ENCODE peak calls at places on chromosomes 11 and 22, in six cellular contexts. One of them, this sample, is unnamed.

GRCh38 chr22:19795617-19796008 is 35.0 kb downstream of the TBX1 start:
- DNase-seq in activated CD4-positive, alpha-beta T cell treated with anti-CD3 and anti-CD28 coated beads for 48 hours: no peak
- DNase-seq in IMR-90: peak; percentile 34
- DNase-seq in epithelial cell of esophagus: no peak
- DNase-seq in upper lobe of right lung: no peak
- DNase-seq in stimulated activated CD4-positive, alpha-beta T cell treated with anti-CD3 and anti-CD28 coated beads, TNF-alpha, amount 100 ng/mL, for 48 hours: no peak
- DNase-seq in this sample: no peak

GRCh38 chr22:27474112-27474571 is 327.4 kb downstream of the MN1 start:
- DNase-seq in stimulated activated CD4-positive, alpha-beta T cell treated with anti-CD3 and anti-CD28 coated beads, TNF-alpha, amount 100 ng/mL, for 48 hours: no peak
- DNase-seq in upper lobe of right lung: no peak
- DNase-seq in activated CD4-positive, alpha-beta T cell treated with anti-CD3 and anti-CD28 coated beads for 48 hours: no peak
- DNase-seq in epithelial cell of esophagus: peak; percentile 99
- DNase-seq in IMR-90: no peak
- DNase-seq in this sample: no peak

GRCh38 chr11:66855574-66856495 is 1.0 kb upstream of the LRFN4 start:
- DNase-seq in upper lobe of right lung: peak; percentile 98
- DNase-seq in stimulated activated CD4-positive, alpha-beta T cell treated with anti-CD3 and anti-CD28 coated beads, TNF-alpha, amount 100 ng/mL, for 48 hours: peak; percentile 76
- DNase-seq in epithelial cell of esophagus: peak; percentile 66
- DNase-seq in IMR-90: peak; percentile 84
- DNase-seq in activated CD4-positive, alpha-beta T cell treated with anti-CD3 and anti-CD28 coated beads for 48 hours: peak; percentile 89
- DNase-seq in this sample: peak; percentile 85

GRCh38 chr11:19259487-19260345 is 19.0 kb upstream of the E2F8 start:
- DNase-seq in upper lobe of right lung: peak; percentile 84
- DNase-seq in epithelial cell of esophagus: peak; percentile 70
- DNase-seq in stimulated activated CD4-positive, alpha-beta T cell treated with anti-CD3 and anti-CD28 coated beads, TNF-alpha, amount 100 ng/mL, for 48 hours: peak; percentile 47
- DNase-seq in activated CD4-positive, alpha-beta T cell treated with anti-CD3 and anti-CD28 coated beads for 48 hours: peak; percentile 81
- DNase-seq in IMR-90: peak; percentile 54
- DNase-seq in this sample: peak; percentile 73

GRCh38 chr22:27329471-27329870 is 472.1 kb downstream of the MN1 start:
- DNase-seq in activated CD4-positive, alpha-beta T cell treated with anti-CD3 and anti-CD28 coated beads for 48 hours: no peak
- DNase-seq in epithelial cell of esophagus: no peak
- DNase-seq in IMR-90: no peak
- DNase-seq in upper lobe of right lung: no peak
- DNase-seq in stimulated activated CD4-positive, alpha-beta T cell treated with anti-CD3 and anti-CD28 coated beads, TNF-alpha, amount 100 ng/mL, for 48 hours: no peak
- DNase-seq in this sample: no peak

GRCh38 chr11:66607126-66607834 is 9.2 kb upstream of the RBM14 start:
- DNase-seq in upper lobe of right lung: no peak
- DNase-seq in IMR-90: peak; percentile 48
- DNase-seq in epithelial cell of esophagus: peak; percentile 56
- DNase-seq in stimulated activated CD4-positive, alpha-beta T cell treated with anti-CD3 and anti-CD28 coated beads, TNF-alpha, amount 100 ng/mL, for 48 hours: no peak
- DNase-seq in activated CD4-positive, alpha-beta T cell treated with anti-CD3 and anti-CD28 coated beads for 48 hours: no peak
- DNase-seq in this sample: no peak

GRCh38 chr11:76759517-76759916 is 23.6 kb upstream of the TSKU start:
- DNase-seq in activated CD4-positive, alpha-beta T cell treated with anti-CD3 and anti-CD28 coated beads for 48 hours: no peak
- DNase-seq in IMR-90: no peak
- DNase-seq in stimulated activated CD4-positive, alpha-beta T cell treated with anti-CD3 and anti-CD28 coated beads, TNF-alpha, amount 100 ng/mL, for 48 hours: no peak
- DNase-seq in upper lobe of right lung: no peak
- DNase-seq in epithelial cell of esophagus: no peak
- DNase-seq in this sample: no peak

GRCh38 chr11:11505190-11505589 is 116.6 kb downstream of the GALNT18 start:
- DNase-seq in IMR-90: peak; percentile 33
- DNase-seq in activated CD4-positive, alpha-beta T cell treated with anti-CD3 and anti-CD28 coated beads for 48 hours: no peak
- DNase-seq in stimulated activated CD4-positive, alpha-beta T cell treated with anti-CD3 and anti-CD28 coated beads, TNF-alpha, amount 100 ng/mL, for 48 hours: no peak
- DNase-seq in epithelial cell of esophagus: no peak
- DNase-seq in upper lobe of right lung: no peak
- DNase-seq in this sample: no peak

GRCh38 chr11:61510980-61511373 is 2.4 kb downstream of the LRRC10B start:
- DNase-seq in stimulated activated CD4-positive, alpha-beta T cell treated with anti-CD3 and anti-CD28 coated beads, TNF-alpha, amount 100 ng/mL, for 48 hours: no peak
- DNase-seq in upper lobe of right lung: no peak
- DNase-seq in activated CD4-positive, alpha-beta T cell treated with anti-CD3 and anti-CD28 coated beads for 48 hours: no peak
- DNase-seq in epithelial cell of esophagus: no peak
- DNase-seq in IMR-90: no peak
- DNase-seq in this sample: no peak

GRCh38 chr11:63445720-63446119 is 45.2 kb downstream of the PLAAT5 start:
- DNase-seq in IMR-90: peak; percentile 42
- DNase-seq in upper lobe of right lung: no peak
- DNase-seq in activated CD4-positive, alpha-beta T cell treated with anti-CD3 and anti-CD28 coated beads for 48 hours: peak; percentile 39
- DNase-seq in stimulated activated CD4-positive, alpha-beta T cell treated with anti-CD3 and anti-CD28 coated beads, TNF-alpha, amount 100 ng/mL, for 48 hours: no peak
- DNase-seq in epithelial cell of esophagus: peak; percentile 69
- DNase-seq in this sample: no peak

GRCh38 chr11:55942785-55943392 is 6.7 kb upstream of the OR5I1 start:
- DNase-seq in epithelial cell of esophagus: peak; percentile 57
- DNase-seq in upper lobe of right lung: no peak
- DNase-seq in stimulated activated CD4-positive, alpha-beta T cell treated with anti-CD3 and anti-CD28 coated beads, TNF-alpha, amount 100 ng/mL, for 48 hours: no peak
- DNase-seq in IMR-90: peak; percentile 7
- DNase-seq in activated CD4-positive, alpha-beta T cell treated with anti-CD3 and anti-CD28 coated beads for 48 hours: no peak
- DNase-seq in this sample: peak; percentile 10

GRCh38 chr11:120089036-120090001 is 48.6 kb downstream of the TRIM29 start:
- DNase-seq in upper lobe of right lung: peak; percentile 17
- DNase-seq in epithelial cell of esophagus: no peak
- DNase-seq in activated CD4-positive, alpha-beta T cell treated with anti-CD3 and anti-CD28 coated beads for 48 hours: no peak
- DNase-seq in stimulated activated CD4-positive, alpha-beta T cell treated with anti-CD3 and anti-CD28 coated beads, TNF-alpha, amount 100 ng/mL, for 48 hours: no peak
- DNase-seq in IMR-90: no peak
- DNase-seq in this sample: no peak

GRCh38 chr22:46754110-46754799 is 8.2 kb upstream of the TBC1D22A start:
- DNase-seq in upper lobe of right lung: peak; percentile 91
- DNase-seq in stimulated activated CD4-positive, alpha-beta T cell treated with anti-CD3 and anti-CD28 coated beads, TNF-alpha, amount 100 ng/mL, for 48 hours: no peak
- DNase-seq in activated CD4-positive, alpha-beta T cell treated with anti-CD3 and anti-CD28 coated beads for 48 hours: peak; percentile 55
- DNase-seq in IMR-90: peak; percentile 99
- DNase-seq in epithelial cell of esophagus: peak; percentile 97
- DNase-seq in this sample: peak; percentile 99

GRCh38 chr22:39962071-39962470 is 1.9 kb downstream of the TMA7B start:
- DNase-seq in epithelial cell of esophagus: no peak
- DNase-seq in stimulated activated CD4-positive, alpha-beta T cell treated with anti-CD3 and anti-CD28 coated beads, TNF-alpha, amount 100 ng/mL, for 48 hours: no peak
- DNase-seq in activated CD4-positive, alpha-beta T cell treated with anti-CD3 and anti-CD28 coated beads for 48 hours: no peak
- DNase-seq in IMR-90: no peak
- DNase-seq in upper lobe of right lung: no peak
- DNase-seq in this sample: no peak

GRCh38 chr22:47107431-47107830 is 345.0 kb downstream of the TBC1D22A start:
- DNase-seq in activated CD4-positive, alpha-beta T cell treated with anti-CD3 and anti-CD28 coated beads for 48 hours: no peak
- DNase-seq in stimulated activated CD4-positive, alpha-beta T cell treated with anti-CD3 and anti-CD28 coated beads, TNF-alpha, amount 100 ng/mL, for 48 hours: no peak
- DNase-seq in upper lobe of right lung: no peak
- DNase-seq in IMR-90: peak; percentile 88
- DNase-seq in epithelial cell of esophagus: peak; percentile 83
- DNase-seq in this sample: peak; percentile 34

GRCh38 chr22:45285431-45286058 is 796 bp downstream of the UPK3A start:
- DNase-seq in IMR-90: no peak
- DNase-seq in upper lobe of right lung: no peak
- DNase-seq in stimulated activated CD4-positive, alpha-beta T cell treated with anti-CD3 and anti-CD28 coated beads, TNF-alpha, amount 100 ng/mL, for 48 hours: no peak
- DNase-seq in activated CD4-positive, alpha-beta T cell treated with anti-CD3 and anti-CD28 coated beads for 48 hours: no peak
- DNase-seq in epithelial cell of esophagus: no peak
- DNase-seq in this sample: no peak

GRCh38 chr11:35418282-35418846 is 994 bp downstream of the SLC1A2 start:
- DNase-seq in epithelial cell of esophagus: peak; percentile 13
- DNase-seq in IMR-90: no peak
- DNase-seq in upper lobe of right lung: peak; percentile 65
- DNase-seq in stimulated activated CD4-positive, alpha-beta T cell treated with anti-CD3 and anti-CD28 coated beads, TNF-alpha, amount 100 ng/mL, for 48 hours: no peak
- DNase-seq in activated CD4-positive, alpha-beta T cell treated with anti-CD3 and anti-CD28 coated beads for 48 hours: peak; percentile 23
- DNase-seq in this sample: no peak

GRCh38 chr11:73570415-73571114 is 27.3 kb downstream of the FAM168A start:
- DNase-seq in IMR-90: peak; percentile 72
- DNase-seq in upper lobe of right lung: no peak
- DNase-seq in epithelial cell of esophagus: peak; percentile 99
- DNase-seq in activated CD4-positive, alpha-beta T cell treated with anti-CD3 and anti-CD28 coated beads for 48 hours: no peak
- DNase-seq in stimulated activated CD4-positive, alpha-beta T cell treated with anti-CD3 and anti-CD28 coated beads, TNF-alpha, amount 100 ng/mL, for 48 hours: no peak
- DNase-seq in this sample: peak; percentile 17

GRCh38 chr22:29146771-29147170 is 58.9 kb upstream of the EMID1 start:
- DNase-seq in upper lobe of right lung: peak; percentile 41
- DNase-seq in epithelial cell of esophagus: no peak
- DNase-seq in IMR-90: no peak
- DNase-seq in activated CD4-positive, alpha-beta T cell treated with anti-CD3 and anti-CD28 coated beads for 48 hours: no peak
- DNase-seq in stimulated activated CD4-positive, alpha-beta T cell treated with anti-CD3 and anti-CD28 coated beads, TNF-alpha, amount 100 ng/mL, for 48 hours: no peak
- DNase-seq in this sample: no peak

GRCh38 chr22:22371031-22371541 is 126.5 kb downstream of the VPREB1 start:
- DNase-seq in epithelial cell of esophagus: no peak
- DNase-seq in upper lobe of right lung: no peak
- DNase-seq in IMR-90: no peak
- DNase-seq in stimulated activated CD4-positive, alpha-beta T cell treated with anti-CD3 and anti-CD28 coated beads, TNF-alpha, amount 100 ng/mL, for 48 hours: no peak
- DNase-seq in activated CD4-positive, alpha-beta T cell treated with anti-CD3 and anti-CD28 coated beads for 48 hours: no peak
- DNase-seq in this sample: no peak

GRCh38 chr22:17120711-17121234 is 387 bp downstream of the TMEM121B start:
- DNase-seq in IMR-90: no peak
- DNase-seq in upper lobe of right lung: no peak
- DNase-seq in stimulated activated CD4-positive, alpha-beta T cell treated with anti-CD3 and anti-CD28 coated beads, TNF-alpha, amount 100 ng/mL, for 48 hours: no peak
- DNase-seq in activated CD4-positive, alpha-beta T cell treated with anti-CD3 and anti-CD28 coated beads for 48 hours: peak; percentile 32
- DNase-seq in epithelial cell of esophagus: peak; percentile 13
- DNase-seq in this sample: no peak

GRCh38 chr11:83502041-83502440 is 215.9 kb upstream of the CCDC90B start:
- DNase-seq in IMR-90: no peak
- DNase-seq in upper lobe of right lung: no peak
- DNase-seq in epithelial cell of esophagus: peak; percentile 42
- DNase-seq in stimulated activated CD4-positive, alpha-beta T cell treated with anti-CD3 and anti-CD28 coated beads, TNF-alpha, amount 100 ng/mL, for 48 hours: no peak
- DNase-seq in activated CD4-positive, alpha-beta T cell treated with anti-CD3 and anti-CD28 coated beads for 48 hours: no peak
- DNase-seq in this sample: no peak

GRCh38 chr11:110763249-110764011 is 51.2 kb upstream of the ARHGAP20 start:
- DNase-seq in stimulated activated CD4-positive, alpha-beta T cell treated with anti-CD3 and anti-CD28 coated beads, TNF-alpha, amount 100 ng/mL, for 48 hours: no peak
- DNase-seq in epithelial cell of esophagus: no peak
- DNase-seq in upper lobe of right lung: no peak
- DNase-seq in activated CD4-positive, alpha-beta T cell treated with anti-CD3 and anti-CD28 coated beads for 48 hours: no peak
- DNase-seq in IMR-90: peak; percentile 80
- DNase-seq in this sample: peak; percentile 72

GRCh38 chr11:17762309-17762974 is 27.9 kb downstream of the KCNC1 start:
- DNase-seq in epithelial cell of esophagus: peak; percentile 28
- DNase-seq in upper lobe of right lung: no peak
- DNase-seq in activated CD4-positive, alpha-beta T cell treated with anti-CD3 and anti-CD28 coated beads for 48 hours: no peak
- DNase-seq in stimulated activated CD4-positive, alpha-beta T cell treated with anti-CD3 and anti-CD28 coated beads, TNF-alpha, amount 100 ng/mL, for 48 hours: no peak
- DNase-seq in IMR-90: no peak
- DNase-seq in this sample: no peak

GRCh38 chr11:44632466-44633123 is 67.1 kb downstream of the CD82 start:
- DNase-seq in stimulated activated CD4-positive, alpha-beta T cell treated with anti-CD3 and anti-CD28 coated beads, TNF-alpha, amount 100 ng/mL, for 48 hours: no peak
- DNase-seq in IMR-90: no peak
- DNase-seq in epithelial cell of esophagus: peak; percentile 47
- DNase-seq in activated CD4-positive, alpha-beta T cell treated with anti-CD3 and anti-CD28 coated beads for 48 hours: peak; percentile 56
- DNase-seq in upper lobe of right lung: peak; percentile 65
- DNase-seq in this sample: peak; percentile 37

GRCh38 chr11:20609727-20610707 is 10.6 kb downstream of the SLC6A5 start:
- DNase-seq in IMR-90: peak; percentile 48
- DNase-seq in stimulated activated CD4-positive, alpha-beta T cell treated with anti-CD3 and anti-CD28 coated beads, TNF-alpha, amount 100 ng/mL, for 48 hours: peak; percentile 39
- DNase-seq in epithelial cell of esophagus: peak; percentile 87
- DNase-seq in upper lobe of right lung: peak; percentile 88
- DNase-seq in activated CD4-positive, alpha-beta T cell treated with anti-CD3 and anti-CD28 coated beads for 48 hours: peak; percentile 79
- DNase-seq in this sample: peak; percentile 65

GRCh38 chr11:93570759-93571413 is 27.7 kb upstream of the SMCO4 start:
- DNase-seq in stimulated activated CD4-positive, alpha-beta T cell treated with anti-CD3 and anti-CD28 coated beads, TNF-alpha, amount 100 ng/mL, for 48 hours: no peak
- DNase-seq in epithelial cell of esophagus: peak; percentile 71
- DNase-seq in activated CD4-positive, alpha-beta T cell treated with anti-CD3 and anti-CD28 coated beads for 48 hours: no peak
- DNase-seq in upper lobe of right lung: no peak
- DNase-seq in IMR-90: peak; percentile 62
- DNase-seq in this sample: no peak

GRCh38 chr11:34086554-34087278 is 18.7 kb upstream of the NAT10 start:
- DNase-seq in IMR-90: peak; percentile 70
- DNase-seq in stimulated activated CD4-positive, alpha-beta T cell treated with anti-CD3 and anti-CD28 coated beads, TNF-alpha, amount 100 ng/mL, for 48 hours: no peak
- DNase-seq in activated CD4-positive, alpha-beta T cell treated with anti-CD3 and anti-CD28 coated beads for 48 hours: no peak
- DNase-seq in epithelial cell of esophagus: no peak
- DNase-seq in upper lobe of right lung: no peak
- DNase-seq in this sample: no peak

GRCh38 chr11:42631223-42631843 is 680.5 kb upstream of the API5 start:
- DNase-seq in activated CD4-positive, alpha-beta T cell treated with anti-CD3 and anti-CD28 coated beads for 48 hours: no peak
- DNase-seq in epithelial cell of esophagus: peak; percentile 34
- DNase-seq in upper lobe of right lung: no peak
- DNase-seq in IMR-90: no peak
- DNase-seq in stimulated activated CD4-positive, alpha-beta T cell treated with anti-CD3 and anti-CD28 coated beads, TNF-alpha, amount 100 ng/mL, for 48 hours: no peak
- DNase-seq in this sample: peak; percentile 33

GRCh38 chr11:123173040-123173855 is 21.8 kb downstream of the CLMP start:
- DNase-seq in upper lobe of right lung: no peak
- DNase-seq in stimulated activated CD4-positive, alpha-beta T cell treated with anti-CD3 and anti-CD28 coated beads, TNF-alpha, amount 100 ng/mL, for 48 hours: no peak
- DNase-seq in activated CD4-positive, alpha-beta T cell treated with anti-CD3 and anti-CD28 coated beads for 48 hours: no peak
- DNase-seq in epithelial cell of esophagus: peak; percentile 94
- DNase-seq in IMR-90: peak; percentile 100
- DNase-seq in this sample: no peak

GRCh38 chr11:17845431-17845881 is 110.9 kb downstream of the KCNC1 start:
- DNase-seq in stimulated activated CD4-positive, alpha-beta T cell treated with anti-CD3 and anti-CD28 coated beads, TNF-alpha, amount 100 ng/mL, for 48 hours: no peak
- DNase-seq in epithelial cell of esophagus: peak; percentile 80
- DNase-seq in activated CD4-positive, alpha-beta T cell treated with anti-CD3 and anti-CD28 coated beads for 48 hours: no peak
- DNase-seq in upper lobe of right lung: no peak
- DNase-seq in IMR-90: peak; percentile 91
- DNase-seq in this sample: no peak

GRCh38 chr11:130592056-130592455 is 143.6 kb downstream of the ADAMTS15 start:
- DNase-seq in IMR-90: peak; percentile 57
- DNase-seq in activated CD4-positive, alpha-beta T cell treated with anti-CD3 and anti-CD28 coated beads for 48 hours: no peak
- DNase-seq in upper lobe of right lung: no peak
- DNase-seq in epithelial cell of esophagus: peak; percentile 64
- DNase-seq in stimulated activated CD4-positive, alpha-beta T cell treated with anti-CD3 and anti-CD28 coated beads, TNF-alpha, amount 100 ng/mL, for 48 hours: no peak
- DNase-seq in this sample: peak; percentile 21

GRCh38 chr22:32509045-32509444 is 34.4 kb downstream of the FBXO7 start:
- DNase-seq in activated CD4-positive, alpha-beta T cell treated with anti-CD3 and anti-CD28 coated beads for 48 hours: no peak
- DNase-seq in upper lobe of right lung: no peak
- DNase-seq in epithelial cell of esophagus: no peak
- DNase-seq in IMR-90: no peak
- DNase-seq in stimulated activated CD4-positive, alpha-beta T cell treated with anti-CD3 and anti-CD28 coated beads, TNF-alpha, amount 100 ng/mL, for 48 hours: no peak
- DNase-seq in this sample: no peak

GRCh38 chr11:120303004-120303637 is 22.0 kb upstream of the TLCD5 start:
- DNase-seq in epithelial cell of esophagus: peak; percentile 89
- DNase-seq in activated CD4-positive, alpha-beta T cell treated with anti-CD3 and anti-CD28 coated beads for 48 hours: peak; percentile 64
- DNase-seq in upper lobe of right lung: no peak
- DNase-seq in IMR-90: peak; percentile 80
- DNase-seq in stimulated activated CD4-positive, alpha-beta T cell treated with anti-CD3 and anti-CD28 coated beads, TNF-alpha, amount 100 ng/mL, for 48 hours: peak; percentile 43
- DNase-seq in this sample: peak; percentile 73

GRCh38 chr11:39990413-39990812 is 1469.0 kb downstream of the LRRC4C start:
- DNase-seq in IMR-90: no peak
- DNase-seq in upper lobe of right lung: no peak
- DNase-seq in epithelial cell of esophagus: no peak
- DNase-seq in activated CD4-positive, alpha-beta T cell treated with anti-CD3 and anti-CD28 coated beads for 48 hours: no peak
- DNase-seq in stimulated activated CD4-positive, alpha-beta T cell treated with anti-CD3 and anti-CD28 coated beads, TNF-alpha, amount 100 ng/mL, for 48 hours: no peak
- DNase-seq in this sample: no peak

This sample was measured in endothelial cell of umbilical vein.